ENCODE peak calls at places on chromosomes 6 and 20, in four cellular contexts. R is OCI-LY7, A is SK-N-SH, C is fibroblast of pulmonary artery. I is an unnamed sample.

GRCh38 chr6:130365166-130366010 is 429 bp upstream of the TMEM200A start:
- DNase-seq in R (no peak), C (peak), A (peak), I (peak)

GRCh38 chr6:3687847-3688246 is 63.7 kb downstream of the PXDC1 start:
- DNase-seq in R (no peak), A (no peak), C (no peak), I (no peak)

GRCh38 chr20:32052090-32052791 is at the start of gene HCK:
- DNase-seq in A (peak), R (no peak), C (no peak), I (no peak)

GRCh38 chr6:766625-767024 is 73.7 kb upstream of the EXOC2 start:
- DNase-seq in C (no peak), A (no peak), R (no peak), I (no peak)

GRCh38 chr6:169008641-169009040 is 245.0 kb downstream of the THBS2 start:
- DNase-seq in C (peak), R (no peak), A (no peak), I (no peak)

GRCh38 chr20:60535211-60535610 is 577.0 kb downstream of the CDH26 start:
- DNase-seq in C (no peak), R (no peak), A (no peak), I (no peak)

GRCh38 chr6:24666097-24666615 is 543 bp downstream of the TDP2 start:
- DNase-seq in R (peak), C (peak), A (peak), I (peak)

GRCh38 chr6:132511159-132511835 is 1.6 kb downstream of the STX7 start:
- DNase-seq in R (peak), C (no peak), A (no peak), I (peak)

GRCh38 chr6:138844203-138844602 is 48.3 kb downstream of the ECT2L start:
- DNase-seq in C (peak), R (no peak), A (no peak), I (no peak)

GRCh38 chr20:48489046-48489463 is 338.7 kb downstream of the PREX1 start:
- DNase-seq in R (no peak), A (no peak), C (no peak), I (no peak)

GRCh38 chr6:21312118-21312517 is 281.4 kb upstream of the SOX4 start:
- DNase-seq in A (no peak), R (no peak), C (no peak), I (no peak)

GRCh38 chr6:124795879-124796838 is 166.1 kb upstream of the RNF217 start:
- DNase-seq in R (peak), A (no peak), C (peak), I (no peak)

GRCh38 chr6:100165442-100165841 is 171.4 kb upstream of the MCHR2 start:
- DNase-seq in R (no peak), A (no peak), C (no peak), I (no peak)

GRCh38 chr6:149963212-149963461 is 606 bp upstream of the ULBP1 start:
- DNase-seq in R (peak), A (no peak), C (peak), I (peak)

GRCh38 chr6:29388533-29388932 is 6.9 kb upstream of the OR12D2 start:
- DNase-seq in C (no peak), R (no peak), A (no peak), I (no peak)

GRCh38 chr20:3218307-3218988 is 9.2 kb downstream of the ITPA start:
- DNase-seq in R (peak), A (peak), C (no peak), I (peak)

GRCh38 chr6:131782764-131783163 is 25.1 kb upstream of the ENPP1 start:
- DNase-seq in R (no peak), A (no peak), C (no peak), I (peak)

GRCh38 chr6:7974932-7975763 is 64.6 kb upstream of the TXNDC5 start:
- DNase-seq in R (no peak), A (peak), C (peak), I (peak)

GRCh38 chr20:12318043-12318442 is 400.4 kb downstream of the BTBD3 start:
- DNase-seq in R (no peak), A (no peak), C (no peak), I (no peak)

GRCh38 chr6:168892031-168892430 is 361.6 kb downstream of the THBS2 start:
- DNase-seq in A (no peak), R (no peak), C (no peak), I (no peak)